ENCODE peak calls at places on chromosomes 12 and 14, in six cellular contexts. J is CD8-positive, alpha-beta memory T cell; U is thoracic aorta; N is uterus; D is OCI-LY7; B is PC-3. E is an unnamed sample. For H3K4me1 and H3K36me3, the result is how much of the 10 kb centered on the place peaks cover.

GRCh38 chr14:94050231-94050880 is 24.2 kb downstream of the OTUB2 start:
- DNase-seq in J (no peak), U (no peak), N (no peak), D (no peak), B (no peak), E (no peak)

GRCh38 chr14:72701232-72701555 is 192.7 kb downstream of the DPF3 start:
- DNase-seq in J (no peak), U (no peak), N (no peak), D (no peak), B (no peak), E (no peak)

GRCh38 chr12:39127401-39127800 is 222.0 kb upstream of the CPNE8 start:
- DNase-seq in J (no peak), U (no peak), N (no peak), D (no peak), B (peak), E (no peak)

GRCh38 chr12:108691995-108692808 is 39.1 kb downstream of the CORO1C start:
- DNase-seq in J (no peak), U (no peak), N (no peak), D (peak), B (no peak), E (no peak)

GRCh38 chr12:117853600-117853999 is 115.2 kb downstream of the KSR2 start:
- DNase-seq in J (no peak), U (no peak), N (no peak), D (no peak), B (peak), E (no peak)

GRCh38 chr14:105409379-105409778 is 10.2 kb upstream of the MTA1 start:
- DNase-seq in J (no peak), U (no peak), N (no peak), D (no peak), B (no peak), E (no peak)

GRCh38 chr12:40044399-40044798 is 61.5 kb downstream of the SLC2A13 start:
- DNase-seq in J (no peak), U (no peak), N (no peak), D (no peak), B (no peak), E (no peak)

GRCh38 chr14:37270629-37271028 is 72.9 kb downstream of the MIPOL1 start:
- DNase-seq in J (no peak), U (no peak), N (no peak), D (no peak), B (no peak), E (no peak)

GRCh38 chr12:2263921-2264320 is 211.1 kb downstream of the CACNA1C start:
- DNase-seq in J (no peak), U (no peak), N (no peak), D (no peak), B (no peak), E (no peak)

GRCh38 chr12:11540156-11540555 is 109.3 kb upstream of the ETV6 start:
- DNase-seq in J (no peak), U (no peak), N (no peak), D (no peak), B (no peak), E (no peak)

GRCh38 chr12:5479761-5480160 is 47.9 kb downstream of the NTF3 start:
- DNase-seq in J (no peak), U (no peak), N (no peak), D (no peak), B (no peak), E (no peak)

GRCh38 chr12:70608184-70608583 is 29.0 kb downstream of the PTPRB start:
- DNase-seq in J (no peak), U (no peak), N (no peak), D (no peak), B (no peak), E (no peak)

GRCh38 chr14:94049625-94050023 is 23.5 kb downstream of the OTUB2 start:
- DNase-seq in J (no peak), U (no peak), N (no peak), D (no peak), B (no peak), E (no peak)

GRCh38 chr12:89370850-89371249 is 18.5 kb upstream of the DUSP6 start:
- DNase-seq in J (no peak), U (no peak), N (no peak), D (no peak), B (peak), E (no peak)

GRCh38 chr12:104521731-104522130 is 65.0 kb downstream of the CHST11 start:
- DNase-seq in J (no peak), U (peak), N (no peak), D (no peak), B (peak), E (no peak)

GRCh38 chr14:54338696-54339317 is 58.0 kb upstream of the CDKN3 start:
- DNase-seq in J (no peak), U (no peak), N (no peak), D (no peak), B (peak), E (no peak)

GRCh38 chr12:1592444-1593231 is 1.7 kb downstream of the FBXL14 start:
- DNase-seq in J (peak), U (no peak), N (no peak), D (peak), B (peak), E (peak)

GRCh38 chr14:80930836-80931389 is 10.6 kb downstream of the CEP128 start:
- DNase-seq in J (no peak), U (no peak), N (no peak), D (peak), B (peak), E (peak)

GRCh38 chr12:121522962-121523361 is 57.9 kb downstream of the KDM2B start:
- DNase-seq in J (no peak), U (no peak), N (no peak), D (peak), B (no peak), E (no peak)

GRCh38 chr12:98595152-98595988 is 1.9 kb downstream of the SLC25A3 start:
- DNase-seq in J (no peak), U (no peak), N (no peak), D (no peak), B (peak), E (no peak)

GRCh38 chr12:25771062-25771461 is 187.4 kb upstream of the RASSF8 start:
- DNase-seq in J (no peak), U (no peak), N (no peak), D (no peak), B (peak), E (no peak)

GRCh38 chr12:1373887-1374286 is 220.5 kb downstream of the FBXL14 start:
- DNase-seq in J (no peak), U (no peak), N (no peak), D (no peak), B (no peak), E (no peak)

GRCh38 chr12:70730675-70731180 is 93.5 kb upstream of the PTPRB start:
- DNase-seq in J (no peak), U (no peak), N (no peak), D (no peak), B (no peak), E (no peak)

GRCh38 chr12:100899301-100899700 is 104.7 kb downstream of the ANO4 start:
- DNase-seq in J (no peak), U (no peak), N (no peak), D (no peak), B (no peak), E (no peak)

GRCh38 chr12:15152864-15153263 is 68.4 kb downstream of the RERG start:
- DNase-seq in J (no peak), U (no peak), N (no peak), D (no peak), B (peak), E (no peak)

GRCh38 chr14:36659010-36659821 is 2.4 kb upstream of the PAX9 start:
- DNase-seq in J (no peak), U (no peak), N (no peak), D (no peak), B (peak), E (no peak)

GRCh38 chr12:107131832-107132616 is 38.7 kb upstream of the CRY1 start:
- DNase-seq in J (no peak), U (no peak), N (no peak), D (peak), B (peak), E (no peak)

GRCh38 chr14:104935026-104935650 is 10.5 kb downstream of the PLD4 start:
- DNase-seq in J (no peak), U (no peak), N (peak), D (no peak), B (no peak), E (no peak)

GRCh38 chr14:74979442-74980397 is 23.0 kb upstream of the EIF2B2 start:
- DNase-seq in J (no peak), U (no peak), N (no peak), D (no peak), B (peak), E (no peak)

GRCh38 chr12:83823386-83824045 is 1089.1 kb downstream of the SLC6A15 start:
- DNase-seq in J (no peak), U (no peak), N (no peak), D (peak), B (peak), E (no peak)

GRCh38 chr14:89767861-89768268 is 186.7 kb downstream of the EFCAB11 start:
- DNase-seq in J (peak), U (no peak), N (no peak), D (peak), B (peak), E (peak)

GRCh38 chr14:70822706-70823185 is 13.4 kb upstream of the MAP3K9 start:
- DNase-seq in J (no peak), U (no peak), N (no peak), D (no peak), B (no peak), E (no peak)

GRCh38 chr12:79689477-79690155 is 1.1 kb downstream of the PAWR start:
- DNase-seq in J (no peak), U (peak), N (peak), D (peak), B (peak), E (peak)

GRCh38 chr12:78036889-78037288 is 206.2 kb downstream of the NAV3 start:
- DNase-seq in J (no peak), U (no peak), N (no peak), D (no peak), B (no peak), E (no peak)

GRCh38 chr14:65840786-65841185 is 428.3 kb downstream of the FUT8 start:
- DNase-seq in J (no peak), U (no peak), N (no peak), D (no peak), B (no peak), E (no peak)

GRCh38 chr14:89624500-89625156 is 207.6 kb upstream of the FOXN3 start:
- DNase-seq in J (no peak), U (no peak), N (no peak), D (no peak), B (no peak), E (no peak)

GRCh38 chr14:85415015-85415712 is 114.8 kb upstream of the FLRT2 start:
- DNase-seq in J (no peak), U (no peak), N (peak), D (no peak), B (peak), E (no peak)

GRCh38 chr14:100669011-100669412 is 57.7 kb upstream of the DLK1 start:
- DNase-seq in J (no peak), U (no peak), N (no peak), D (no peak), B (no peak), E (no peak)

DNA sequence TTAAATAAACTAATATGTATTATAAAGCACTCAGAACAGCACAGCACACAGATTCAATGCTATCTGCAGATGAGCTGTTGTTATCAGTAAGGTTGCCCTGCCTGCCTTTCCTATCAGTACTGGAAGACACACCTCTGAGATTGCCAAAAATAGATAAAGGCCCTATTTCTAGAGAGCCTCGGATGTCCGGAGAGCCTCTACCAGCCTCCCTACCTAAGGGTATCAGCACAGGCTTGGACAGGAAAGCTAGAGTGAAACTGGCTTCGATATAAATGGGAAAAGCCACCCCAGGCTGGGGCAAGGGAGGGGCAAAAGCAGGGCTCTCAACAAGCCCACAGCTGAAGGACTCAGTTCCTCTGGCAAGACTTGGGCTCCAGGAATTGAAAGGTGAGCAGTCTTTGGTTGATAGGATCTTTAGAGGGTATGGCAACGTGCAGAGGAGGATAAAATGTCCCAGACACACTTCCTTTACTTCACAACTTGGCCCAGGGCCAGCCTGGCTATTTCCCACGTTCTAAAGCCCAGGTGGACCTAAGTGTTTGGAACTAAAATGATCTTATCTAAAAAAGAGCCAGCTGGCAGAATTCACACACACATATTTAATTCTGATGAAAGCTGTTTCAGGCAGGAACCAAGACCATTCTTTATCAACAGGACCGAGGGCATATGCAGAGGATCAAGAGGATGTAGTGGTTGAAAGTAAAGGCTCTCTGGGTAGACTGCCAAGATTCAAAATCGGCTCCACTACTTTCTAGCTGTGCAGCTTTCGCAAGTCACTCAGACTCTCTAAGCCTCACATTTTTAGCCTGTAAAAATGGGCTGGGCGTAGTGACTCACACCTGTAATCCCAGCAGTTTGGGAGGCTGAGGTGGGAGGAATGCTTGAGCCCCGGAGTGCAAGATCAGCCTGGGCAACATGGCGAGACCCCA is 37.8 kb upstream of the ITPR2 start:
- DNase-seq in J (no peak), U (no peak), N (peak), D (no peak), B (peak), E (no peak)
- H3K4me1 ChIP-seq in J (under half), U (under half), N (under half), D (under half), B (under half), E (under half)

DNA sequence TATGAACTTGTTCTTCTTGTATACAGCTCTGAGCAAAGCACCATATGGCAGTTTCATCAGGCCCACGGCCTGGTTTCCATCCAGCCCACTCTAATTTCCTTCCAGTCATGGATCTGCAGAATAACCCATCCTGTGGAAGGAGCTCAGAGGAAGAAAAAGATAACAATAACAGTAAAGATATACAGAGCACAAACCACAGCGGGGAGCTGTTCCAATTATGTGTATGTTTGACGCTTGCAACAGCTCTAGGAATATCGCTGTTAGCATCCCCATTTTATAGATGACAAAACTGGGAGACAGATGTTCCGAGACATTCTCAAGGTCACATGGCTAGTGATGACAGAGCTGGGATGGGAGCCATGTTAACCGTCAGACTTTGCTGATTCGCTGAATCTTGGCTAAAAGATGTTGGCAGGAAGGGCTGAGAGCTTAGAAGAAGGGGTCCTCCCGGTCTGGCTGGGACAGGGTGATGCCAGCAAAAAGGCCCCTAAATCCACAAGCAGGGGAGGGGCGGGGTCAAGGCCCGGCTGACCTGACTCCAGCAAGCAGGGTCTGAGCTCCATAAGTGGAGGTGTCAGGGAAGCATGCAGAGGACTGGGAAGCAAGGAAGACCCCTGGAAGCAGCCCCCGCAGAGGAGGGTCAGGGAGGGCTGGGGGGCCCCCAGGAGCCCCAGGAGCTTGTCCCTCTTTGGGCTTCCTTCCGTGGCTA is 34.3 kb upstream of the CIPC start:
- DNase-seq in J (no peak), U (no peak), N (no peak), D (no peak), B (no peak), E (no peak)
- H3K27ac ChIP-seq in J (no peak), U (no peak), N (no peak), D (no peak), B (no peak), E (no peak)

GRCh38 chr14:30118992-30119640 is 191.5 kb upstream of the PRKD1 start:
- DNase-seq in J (no peak), U (no peak), N (no peak), D (no peak), B (no peak), E (no peak)

GRCh38 chr14:30115756-30116155 is 188.1 kb upstream of the PRKD1 start:
- DNase-seq in J (no peak), U (no peak), N (no peak), D (no peak), B (no peak), E (no peak)

GRCh38 chr14:30108975-30109700 is 181.5 kb upstream of the PRKD1 start:
- DNase-seq in J (no peak), U (no peak), N (no peak), D (no peak), B (no peak), E (no peak)

GRCh38 chr14:30114051-30114450 is 186.4 kb upstream of the PRKD1 start:
- DNase-seq in J (no peak), U (no peak), N (no peak), D (no peak), B (no peak), E (no peak)
- H3K36me3 ChIP-seq in J (under half), U (under half), N (under half), D (under half), B (under half), E (under half)

DNA sequence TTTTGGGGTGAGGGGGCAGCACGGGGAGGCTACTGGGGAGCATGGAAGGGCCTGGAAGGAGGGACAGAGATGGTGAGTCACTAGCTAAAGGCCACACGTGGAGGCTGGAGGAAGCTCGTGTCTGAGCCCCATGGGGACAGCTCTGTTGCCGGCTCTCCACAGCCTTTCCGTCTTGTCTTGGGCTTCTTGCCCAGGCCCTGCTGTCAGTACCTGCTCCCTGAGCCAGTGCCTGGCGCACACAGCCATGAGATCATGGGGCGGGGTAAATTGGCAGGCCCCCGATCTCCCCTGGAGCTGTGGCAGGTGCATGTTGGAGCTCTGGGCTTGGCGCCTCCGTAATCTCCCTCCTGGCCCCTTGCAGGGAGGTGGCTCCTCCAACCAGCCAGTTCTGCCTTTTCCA is 16.1 kb upstream of the KRT80 start:
- DNase-seq in J (no peak), U (no peak), N (peak), D (no peak), B (peak), E (no peak)
- H3K4me1 ChIP-seq in J (under half), U (under half), N (under half), D (under half), B (half or more), E (under half)

DNA sequence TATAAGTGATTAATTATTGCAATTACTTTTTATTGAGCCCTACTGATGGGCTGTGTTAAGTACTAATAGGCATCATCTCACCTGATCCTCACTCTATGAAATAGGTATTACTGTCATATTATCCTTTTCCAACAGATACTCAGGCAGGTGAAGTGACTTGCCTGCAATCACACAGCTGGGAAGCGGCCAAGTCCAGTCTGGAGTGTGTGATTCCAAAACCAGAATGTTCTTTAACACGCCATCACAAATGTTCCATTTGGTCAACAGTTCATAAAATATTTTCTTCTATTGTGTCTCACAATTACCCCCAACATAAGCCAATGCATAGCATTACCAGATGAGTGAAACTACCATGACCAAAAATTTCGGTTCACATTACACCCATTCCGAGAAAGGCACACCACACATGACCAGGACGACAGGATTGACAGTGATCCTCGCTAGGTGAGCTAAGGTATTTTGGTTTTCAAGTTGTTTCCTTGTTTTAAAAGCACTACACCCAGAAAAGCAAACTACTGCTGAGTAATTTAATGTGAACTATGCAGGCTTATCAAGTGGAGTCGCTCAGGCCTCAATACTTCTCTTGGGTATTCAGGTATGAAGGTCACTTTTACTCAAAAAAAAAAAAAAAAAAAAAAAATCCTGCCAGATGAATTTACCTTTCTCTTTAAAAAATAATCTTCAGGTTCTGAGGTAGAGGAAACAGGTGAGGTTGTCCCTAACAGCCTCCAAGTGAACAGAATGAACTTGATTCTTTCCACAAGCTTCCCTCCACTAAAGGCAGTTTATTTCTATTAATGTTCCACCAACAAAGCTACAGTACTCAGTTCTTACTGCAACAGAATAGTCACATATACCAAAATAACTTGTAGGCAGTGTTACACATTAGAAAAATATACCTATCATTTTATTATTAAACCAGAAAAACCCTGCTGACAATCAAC is 2.4 kb downstream of the VPS37B start:
- DNase-seq in J (no peak), U (no peak), N (no peak), D (no peak), B (peak), E (no peak)
- H3K27ac ChIP-seq in J (peak), U (peak), N (no peak), D (no peak), B (peak), E (peak)

E was measured in CD4-positive, CD25-positive, alpha-beta regulatory T cell.